ENCODE peak calls at places on chromosome 6, in five cellular contexts. One of them, this sample, is unnamed.

GRCh38 chr6:128235556-128235955 is 284.8 kb downstream of the PTPRK start:
- DNase-seq in A549: no peak
- DNase-seq in mesendoderm: no peak
- DNase-seq in CD4-positive, CD25-positive, alpha-beta regulatory T cell: no peak
- DNase-seq in tibial artery: no peak
- DNase-seq in this sample: peak

GRCh38 chr6:99905209-99906106 is 88.6 kb downstream of the MCHR2 start:
- DNase-seq in A549: peak
- DNase-seq in mesendoderm: peak
- DNase-seq in CD4-positive, CD25-positive, alpha-beta regulatory T cell: peak
- DNase-seq in tibial artery: no peak
- DNase-seq in this sample: peak

GRCh38 chr6:67815623-67816022 is 819.5 kb upstream of the ADGRB3 start:
- DNase-seq in A549: no peak
- DNase-seq in mesendoderm: no peak
- DNase-seq in CD4-positive, CD25-positive, alpha-beta regulatory T cell: no peak
- DNase-seq in tibial artery: no peak
- DNase-seq in this sample: no peak

GRCh38 chr6:162344301-162344700 is 383.3 kb downstream of the PRKN start:
- DNase-seq in A549: no peak
- DNase-seq in mesendoderm: no peak
- DNase-seq in CD4-positive, CD25-positive, alpha-beta regulatory T cell: no peak
- DNase-seq in tibial artery: no peak
- DNase-seq in this sample: peak

GRCh38 chr6:27136978-27137814 is 110.3 kb upstream of the PRSS16 start:
- DNase-seq in A549: no peak
- DNase-seq in mesendoderm: no peak
- DNase-seq in CD4-positive, CD25-positive, alpha-beta regulatory T cell: no peak
- DNase-seq in tibial artery: no peak
- DNase-seq in this sample: no peak

GRCh38 chr6:48229849-48230248 is 118.9 kb upstream of the PTCHD4 start:
- DNase-seq in A549: no peak
- DNase-seq in mesendoderm: no peak
- DNase-seq in CD4-positive, CD25-positive, alpha-beta regulatory T cell: no peak
- DNase-seq in tibial artery: no peak
- DNase-seq in this sample: no peak

GRCh38 chr6:16841241-16841640 is 80.0 kb upstream of the ATXN1 start:
- DNase-seq in A549: no peak
- DNase-seq in mesendoderm: peak
- DNase-seq in CD4-positive, CD25-positive, alpha-beta regulatory T cell: no peak
- DNase-seq in tibial artery: no peak
- DNase-seq in this sample: no peak

GRCh38 chr6:26575494-26575939 is 21.2 kb upstream of the ABT1 start:
- DNase-seq in A549: no peak
- DNase-seq in mesendoderm: peak
- DNase-seq in CD4-positive, CD25-positive, alpha-beta regulatory T cell: no peak
- DNase-seq in tibial artery: no peak
- DNase-seq in this sample: peak

GRCh38 chr6:143549630-143550268 is 38.2 kb upstream of the FUCA2 start:
- DNase-seq in A549: no peak
- DNase-seq in mesendoderm: no peak
- DNase-seq in CD4-positive, CD25-positive, alpha-beta regulatory T cell: peak
- DNase-seq in tibial artery: no peak
- DNase-seq in this sample: no peak

GRCh38 chr6:54327631-54328030 is 19.4 kb downstream of the TINAG start:
- DNase-seq in A549: no peak
- DNase-seq in mesendoderm: no peak
- DNase-seq in CD4-positive, CD25-positive, alpha-beta regulatory T cell: no peak
- DNase-seq in tibial artery: no peak
- DNase-seq in this sample: peak

GRCh38 chr6:12474167-12475140 is 184.3 kb downstream of the EDN1 start:
- DNase-seq in A549: no peak
- DNase-seq in mesendoderm: no peak
- DNase-seq in CD4-positive, CD25-positive, alpha-beta regulatory T cell: no peak
- DNase-seq in tibial artery: no peak
- DNase-seq in this sample: no peak

GRCh38 chr6:154428892-154429291 is 72.3 kb upstream of the IPCEF1 start:
- DNase-seq in A549: no peak
- DNase-seq in mesendoderm: no peak
- DNase-seq in CD4-positive, CD25-positive, alpha-beta regulatory T cell: no peak
- DNase-seq in tibial artery: no peak
- DNase-seq in this sample: peak